ENCODE peak calls at places on chromosomes 2 and 18, in nine cellular contexts. One of them, this sample, is unnamed.

GRCh38 chr2:222295368-222296041 is 3.3 kb downstream of the PAX3 start:
- DNase-seq in WTC11: no peak
- DNase-seq in heart left ventricle: no peak
- DNase-seq in brain microvascular endothelial cell: no peak
- DNase-seq in astrocyte of the cerebellum: no peak
- DNase-seq in cardiac muscle cell: no peak
- DNase-seq in body of pancreas: no peak
- DNase-seq in fibroblast of the aortic adventitia: peak; percentile 30
- DNase-seq in stomach: no peak
- DNase-seq in this sample: no peak

GRCh38 chr2:103616891-103617290 is 855.1 kb downstream of the TMEM182 start:
- DNase-seq in WTC11: no peak
- DNase-seq in heart left ventricle: no peak
- DNase-seq in brain microvascular endothelial cell: no peak
- DNase-seq in astrocyte of the cerebellum: no peak
- DNase-seq in cardiac muscle cell: no peak
- DNase-seq in body of pancreas: no peak
- DNase-seq in fibroblast of the aortic adventitia: no peak
- DNase-seq in stomach: no peak
- DNase-seq in this sample: no peak

GRCh38 chr2:180012523-180012922 is 5.4 kb upstream of the CWC22 start:
- DNase-seq in WTC11: no peak
- DNase-seq in heart left ventricle: no peak
- DNase-seq in brain microvascular endothelial cell: peak; percentile 86
- DNase-seq in astrocyte of the cerebellum: no peak
- DNase-seq in cardiac muscle cell: no peak
- DNase-seq in body of pancreas: no peak
- DNase-seq in fibroblast of the aortic adventitia: peak; percentile 79
- DNase-seq in stomach: no peak
- DNase-seq in this sample: no peak

GRCh38 chr2:189608799-189609422 is 28.3 kb upstream of the SLC40A1 start:
- DNase-seq in WTC11: no peak
- DNase-seq in heart left ventricle: no peak
- DNase-seq in brain microvascular endothelial cell: no peak
- DNase-seq in astrocyte of the cerebellum: no peak
- DNase-seq in cardiac muscle cell: no peak
- DNase-seq in body of pancreas: no peak
- DNase-seq in fibroblast of the aortic adventitia: peak; percentile 53
- DNase-seq in stomach: no peak
- DNase-seq in this sample: no peak

GRCh38 chr2:202113571-202114142 is 40.6 kb downstream of the KIAA2012 start:
- DNase-seq in WTC11: no peak
- DNase-seq in heart left ventricle: no peak
- DNase-seq in brain microvascular endothelial cell: no peak
- DNase-seq in astrocyte of the cerebellum: no peak
- DNase-seq in cardiac muscle cell: no peak
- DNase-seq in body of pancreas: no peak
- DNase-seq in fibroblast of the aortic adventitia: no peak
- DNase-seq in stomach: no peak
- DNase-seq in this sample: no peak

GRCh38 chr2:54459037-54459441 is 2.9 kb downstream of the SPTBN1 start:
- DNase-seq in WTC11: no peak
- DNase-seq in heart left ventricle: no peak
- DNase-seq in brain microvascular endothelial cell: no peak
- DNase-seq in astrocyte of the cerebellum: no peak
- DNase-seq in cardiac muscle cell: no peak
- DNase-seq in body of pancreas: no peak
- DNase-seq in fibroblast of the aortic adventitia: peak; percentile 77
- DNase-seq in stomach: no peak
- DNase-seq in this sample: no peak

GRCh38 chr2:21291281-21291825 is 167.6 kb downstream of the TDRD15 start:
- DNase-seq in WTC11: no peak
- DNase-seq in heart left ventricle: no peak
- DNase-seq in brain microvascular endothelial cell: no peak
- DNase-seq in astrocyte of the cerebellum: no peak
- DNase-seq in cardiac muscle cell: no peak
- DNase-seq in body of pancreas: no peak
- DNase-seq in fibroblast of the aortic adventitia: no peak
- DNase-seq in stomach: no peak
- DNase-seq in this sample: no peak

GRCh38 chr18:10841203-10841602 is 308.2 kb downstream of the PIEZO2 start:
- DNase-seq in WTC11: no peak
- DNase-seq in heart left ventricle: no peak
- DNase-seq in brain microvascular endothelial cell: no peak
- DNase-seq in astrocyte of the cerebellum: no peak
- DNase-seq in cardiac muscle cell: no peak
- DNase-seq in body of pancreas: no peak
- DNase-seq in fibroblast of the aortic adventitia: peak; percentile 52
- DNase-seq in stomach: no peak
- DNase-seq in this sample: no peak

GRCh38 chr2:30629866-30630265 is 177.4 kb downstream of the CAPN13 start:
- DNase-seq in WTC11: no peak
- DNase-seq in heart left ventricle: no peak
- DNase-seq in brain microvascular endothelial cell: peak; percentile 84
- DNase-seq in astrocyte of the cerebellum: no peak
- DNase-seq in cardiac muscle cell: no peak
- DNase-seq in body of pancreas: no peak
- DNase-seq in fibroblast of the aortic adventitia: peak; percentile 58
- DNase-seq in stomach: no peak
- DNase-seq in this sample: no peak

GRCh38 chr2:236663267-236663666 is 93.6 kb downstream of the ACKR3 start:
- DNase-seq in WTC11: no peak
- DNase-seq in heart left ventricle: peak; percentile 86
- DNase-seq in brain microvascular endothelial cell: no peak
- DNase-seq in astrocyte of the cerebellum: peak; percentile 91
- DNase-seq in cardiac muscle cell: no peak
- DNase-seq in body of pancreas: peak; percentile 29
- DNase-seq in fibroblast of the aortic adventitia: peak; percentile 95
- DNase-seq in stomach: no peak
- DNase-seq in this sample: no peak

DNA sequence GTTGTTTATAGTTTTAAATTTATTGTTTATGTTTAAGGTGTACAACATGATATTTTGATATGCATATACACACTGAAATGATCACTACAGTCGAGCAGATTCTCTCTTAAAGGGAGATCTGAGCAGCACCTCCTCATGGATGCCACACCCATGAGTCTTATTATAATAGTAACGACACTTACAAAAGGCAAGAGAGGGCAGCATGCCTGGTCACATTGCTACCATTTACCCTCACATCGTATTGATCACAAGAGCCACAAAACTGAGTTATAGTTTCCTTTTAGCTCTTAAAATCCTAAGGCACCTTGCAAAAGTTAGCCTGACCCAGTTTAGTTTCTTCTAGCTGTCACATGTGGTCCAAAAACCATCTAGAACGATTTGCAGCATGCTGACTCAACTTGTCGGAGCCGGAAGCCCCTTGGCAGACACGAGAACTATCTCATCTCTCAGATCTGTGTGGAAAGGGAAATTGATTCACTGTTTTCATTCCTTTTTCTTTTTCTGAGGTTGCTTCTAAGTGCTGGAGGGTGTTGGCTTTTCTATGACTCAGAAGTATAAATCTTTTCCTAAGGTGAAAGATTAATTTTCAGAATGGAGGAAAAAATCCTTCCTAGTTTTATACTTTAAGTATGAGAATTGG is 85.3 kb downstream of the CDC42EP3 start:
- DNase-seq in WTC11: no peak
- DNase-seq in heart left ventricle: peak; percentile 35
- DNase-seq in brain microvascular endothelial cell: peak; percentile 91
- DNase-seq in astrocyte of the cerebellum: peak; percentile 79
- DNase-seq in cardiac muscle cell: no peak
- DNase-seq in body of pancreas: peak; percentile 37
- DNase-seq in fibroblast of the aortic adventitia: peak; percentile 95
- DNase-seq in stomach: peak; percentile 28
- DNase-seq in this sample: no peak
- TF ChIP-seq CTCF in WTC11: no peak
- TF ChIP-seq CTCF in heart left ventricle: no peak
- TF ChIP-seq CTCF in brain microvascular endothelial cell: no peak
- TF ChIP-seq CTCF in astrocyte of the cerebellum: no peak
- TF ChIP-seq CTCF in cardiac muscle cell: no peak
- TF ChIP-seq CTCF in body of pancreas: no peak
- TF ChIP-seq CTCF in fibroblast of the aortic adventitia: no peak
- TF ChIP-seq CTCF in stomach: no peak
- TF ChIP-seq CTCF in this sample: no peak

GRCh38 chr2:120856421-120856862 is 120.8 kb downstream of the GLI2 start:
- DNase-seq in WTC11: peak; percentile 58
- DNase-seq in heart left ventricle: no peak
- DNase-seq in brain microvascular endothelial cell: peak; percentile 37
- DNase-seq in astrocyte of the cerebellum: no peak
- DNase-seq in cardiac muscle cell: peak; percentile 60
- DNase-seq in body of pancreas: no peak
- DNase-seq in fibroblast of the aortic adventitia: peak; percentile 67
- DNase-seq in stomach: no peak
- DNase-seq in this sample: no peak
- TF ChIP-seq CTCF in WTC11: no peak
- TF ChIP-seq CTCF in heart left ventricle: no peak
- TF ChIP-seq CTCF in brain microvascular endothelial cell: peak; percentile 49
- TF ChIP-seq CTCF in astrocyte of the cerebellum: peak; percentile 53
- TF ChIP-seq CTCF in cardiac muscle cell: peak; percentile 21
- TF ChIP-seq CTCF in body of pancreas: no peak
- TF ChIP-seq CTCF in fibroblast of the aortic adventitia: peak; percentile 46
- TF ChIP-seq CTCF in stomach: no peak
- TF ChIP-seq CTCF in this sample: no peak

DNA sequence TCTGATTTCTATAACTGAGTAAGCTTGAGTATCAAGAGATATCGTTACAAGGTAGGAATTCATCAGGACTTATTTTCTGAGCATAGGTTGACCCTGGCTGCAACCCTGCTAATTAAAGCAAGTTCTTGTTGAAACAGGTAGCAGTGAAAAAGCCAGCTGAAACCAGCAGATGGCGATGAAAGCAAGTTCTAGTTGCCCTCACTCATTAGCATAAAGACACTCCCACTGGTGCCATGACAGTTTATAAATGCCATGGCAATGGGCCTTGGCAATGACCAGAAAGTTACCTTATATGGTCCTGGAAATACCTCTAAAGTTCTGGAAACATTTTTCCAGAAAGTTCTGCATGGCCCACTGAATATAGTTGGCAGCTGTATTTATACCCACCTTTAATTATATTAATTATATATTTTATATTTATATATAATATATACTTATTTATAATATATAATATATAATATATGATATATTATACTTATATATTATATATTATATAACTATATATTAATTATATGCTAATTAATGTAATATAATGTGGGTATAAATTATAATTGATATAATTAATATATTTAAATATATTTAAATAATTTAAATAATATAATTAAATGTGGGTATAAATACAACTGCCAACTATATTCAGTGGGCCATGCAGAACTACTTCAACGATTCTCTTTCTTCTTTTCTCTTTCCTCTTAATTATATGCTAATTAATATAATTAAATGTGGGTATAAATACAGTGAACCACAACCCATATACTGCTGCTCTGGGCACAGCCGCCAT is 188.0 kb downstream of the CDH7 start:
- DNase-seq in WTC11: peak; percentile 64
- DNase-seq in heart left ventricle: no peak
- DNase-seq in brain microvascular endothelial cell: peak; percentile 2
- DNase-seq in astrocyte of the cerebellum: peak; percentile 19
- DNase-seq in cardiac muscle cell: peak; percentile 32
- DNase-seq in body of pancreas: peak; percentile 50
- DNase-seq in fibroblast of the aortic adventitia: no peak
- DNase-seq in stomach: no peak
- DNase-seq in this sample: peak; percentile 13
- TF ChIP-seq CTCF in WTC11: no peak
- TF ChIP-seq CTCF in heart left ventricle: no peak
- TF ChIP-seq CTCF in brain microvascular endothelial cell: peak; percentile 64
- TF ChIP-seq CTCF in astrocyte of the cerebellum: peak; percentile 45
- TF ChIP-seq CTCF in cardiac muscle cell: peak; percentile 10
- TF ChIP-seq CTCF in body of pancreas: no peak
- TF ChIP-seq CTCF in fibroblast of the aortic adventitia: no peak
- TF ChIP-seq CTCF in stomach: no peak
- TF ChIP-seq CTCF in this sample: peak; percentile 50

GRCh38 chr2:10022886-10023662 is 20.3 kb upstream of the KLF11 start:
- DNase-seq in WTC11: no peak
- DNase-seq in heart left ventricle: peak; percentile 8
- DNase-seq in brain microvascular endothelial cell: no peak
- DNase-seq in astrocyte of the cerebellum: no peak
- DNase-seq in cardiac muscle cell: no peak
- DNase-seq in body of pancreas: no peak
- DNase-seq in fibroblast of the aortic adventitia: no peak
- DNase-seq in stomach: no peak
- DNase-seq in this sample: no peak
- TF ChIP-seq CTCF in WTC11: no peak
- TF ChIP-seq CTCF in heart left ventricle: peak; percentile 9
- TF ChIP-seq CTCF in brain microvascular endothelial cell: peak; percentile 10
- TF ChIP-seq CTCF in astrocyte of the cerebellum: no peak
- TF ChIP-seq CTCF in cardiac muscle cell: no peak
- TF ChIP-seq CTCF in body of pancreas: no peak
- TF ChIP-seq CTCF in fibroblast of the aortic adventitia: no peak
- TF ChIP-seq CTCF in stomach: no peak
- TF ChIP-seq CTCF in this sample: no peak

DNA sequence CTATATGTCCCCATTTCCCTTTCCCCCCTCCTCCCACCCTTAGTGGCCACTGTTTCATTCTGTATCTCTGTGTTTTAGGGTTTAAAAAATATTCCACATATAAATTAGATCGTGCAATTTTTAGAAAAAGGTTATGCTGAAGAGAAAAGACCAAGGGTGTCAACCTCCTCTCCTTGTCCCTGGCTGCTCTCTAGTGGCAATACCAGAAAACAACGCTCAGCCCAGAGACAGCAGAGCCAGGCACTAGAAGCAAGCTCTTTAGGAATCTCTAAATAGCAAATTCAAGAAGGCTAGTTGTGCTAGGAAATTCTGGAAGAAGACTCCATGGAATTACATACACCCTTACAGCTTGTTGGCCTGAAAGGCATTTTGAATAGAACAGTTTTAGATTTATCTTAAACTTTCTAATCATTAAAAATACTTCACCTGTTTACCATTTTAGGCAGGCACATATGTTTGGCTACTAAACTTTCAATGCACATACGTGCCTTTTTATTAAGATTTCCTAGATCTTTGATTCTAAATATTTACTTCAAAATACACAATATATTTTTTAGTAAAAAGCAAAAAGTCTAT is 35.1 kb upstream of the RASGRP3 start:
- DNase-seq in WTC11: peak; percentile 52
- DNase-seq in heart left ventricle: peak; percentile 64
- DNase-seq in brain microvascular endothelial cell: peak; percentile 60
- DNase-seq in astrocyte of the cerebellum: peak; percentile 47
- DNase-seq in cardiac muscle cell: peak; percentile 76
- DNase-seq in body of pancreas: peak; percentile 46
- DNase-seq in fibroblast of the aortic adventitia: peak; percentile 86
- DNase-seq in stomach: no peak
- DNase-seq in this sample: peak; percentile 62
- TF ChIP-seq CTCF in WTC11: peak; percentile 19
- TF ChIP-seq CTCF in heart left ventricle: peak; percentile 83
- TF ChIP-seq CTCF in brain microvascular endothelial cell: peak; percentile 88
- TF ChIP-seq CTCF in astrocyte of the cerebellum: peak; percentile 86
- TF ChIP-seq CTCF in cardiac muscle cell: peak; percentile 83
- TF ChIP-seq CTCF in body of pancreas: peak; percentile 46
- TF ChIP-seq CTCF in fibroblast of the aortic adventitia: peak; percentile 87
- TF ChIP-seq CTCF in stomach: peak; percentile 38
- TF ChIP-seq CTCF in this sample: peak; percentile 73

DNA sequence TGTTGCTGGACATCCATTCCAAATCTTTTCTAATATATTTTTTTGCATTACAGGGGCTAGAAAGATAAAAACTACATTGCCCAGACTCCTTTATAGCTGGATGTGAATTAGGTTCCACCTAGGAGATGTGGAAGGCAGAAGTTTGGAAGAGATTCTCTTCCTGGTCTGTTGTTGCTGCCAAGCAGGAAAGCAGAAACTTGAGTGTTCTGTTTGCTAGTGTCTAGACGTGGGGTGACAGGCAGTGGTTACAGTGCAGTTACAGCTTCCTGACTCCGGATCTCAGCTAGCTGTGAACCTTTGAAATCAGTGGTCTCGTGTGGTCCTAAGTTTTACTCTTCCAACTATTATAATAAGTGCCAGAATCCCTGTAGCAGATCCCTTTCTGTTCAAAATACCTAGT is 46.2 kb downstream of the COL4A4 start:
- DNase-seq in WTC11: no peak
- DNase-seq in heart left ventricle: no peak
- DNase-seq in brain microvascular endothelial cell: no peak
- DNase-seq in astrocyte of the cerebellum: no peak
- DNase-seq in cardiac muscle cell: peak; percentile 6
- DNase-seq in body of pancreas: no peak
- DNase-seq in fibroblast of the aortic adventitia: no peak
- DNase-seq in stomach: no peak
- DNase-seq in this sample: no peak
- TF ChIP-seq CTCF in WTC11: no peak
- TF ChIP-seq CTCF in heart left ventricle: no peak
- TF ChIP-seq CTCF in brain microvascular endothelial cell: no peak
- TF ChIP-seq CTCF in astrocyte of the cerebellum: no peak
- TF ChIP-seq CTCF in cardiac muscle cell: no peak
- TF ChIP-seq CTCF in body of pancreas: no peak
- TF ChIP-seq CTCF in fibroblast of the aortic adventitia: no peak
- TF ChIP-seq CTCF in stomach: no peak
- TF ChIP-seq CTCF in this sample: no peak

This sample was measured in GM13977.